ENCODE peak calls at places on chromosomes 13 and 19, in four cellular contexts. One of them, this sample, is unnamed.

GRCh38 chr19:33434886-33435705 is 61.6 kb downstream of the CEBPG start:
- DNase-seq in right atrium auricular region: no peak
- DNase-seq in kidney epithelial cell: no peak
- DNase-seq in fibroblast of lung: peak; percentile 40
- DNase-seq in this sample: no peak

GRCh38 chr19:23996549-23996948 is 81.9 kb downstream of the ZNF726 start:
- DNase-seq in fibroblast of lung: no peak
- DNase-seq in right atrium auricular region: no peak
- DNase-seq in kidney epithelial cell: no peak
- DNase-seq in this sample: no peak

GRCh38 chr19:50909240-50910070 is 1.7 kb downstream of the KLK4 start:
- DNase-seq in right atrium auricular region: no peak
- DNase-seq in kidney epithelial cell: no peak
- DNase-seq in fibroblast of lung: no peak
- DNase-seq in this sample: no peak

GRCh38 chr19:19460258-19460731 is 54.8 kb downstream of the GATAD2A start:
- DNase-seq in right atrium auricular region: no peak
- DNase-seq in fibroblast of lung: no peak
- DNase-seq in kidney epithelial cell: no peak
- DNase-seq in this sample: no peak

GRCh38 chr19:51415187-51415586 is 2.3 kb downstream of the SIGLEC10 start:
- DNase-seq in right atrium auricular region: no peak
- DNase-seq in kidney epithelial cell: no peak
- DNase-seq in fibroblast of lung: no peak
- DNase-seq in this sample: no peak

GRCh38 chr19:6970021-6970420 is 51.2 kb downstream of the MBD3L2B start:
- DNase-seq in kidney epithelial cell: no peak
- DNase-seq in fibroblast of lung: no peak
- DNase-seq in right atrium auricular region: no peak
- DNase-seq in this sample: no peak

GRCh38 chr13:40452038-40452666 is 214.3 kb downstream of the FOXO1 start:
- DNase-seq in fibroblast of lung: no peak
- DNase-seq in kidney epithelial cell: no peak
- DNase-seq in right atrium auricular region: no peak
- DNase-seq in this sample: no peak

GRCh38 chr13:94178625-94179244 is 300.7 kb downstream of the DCT start:
- DNase-seq in right atrium auricular region: no peak
- DNase-seq in fibroblast of lung: peak; percentile 18
- DNase-seq in kidney epithelial cell: no peak
- DNase-seq in this sample: no peak

GRCh38 chr13:40452741-40453665 is 213.4 kb downstream of the FOXO1 start:
- DNase-seq in right atrium auricular region: no peak
- DNase-seq in fibroblast of lung: peak; percentile 74
- DNase-seq in kidney epithelial cell: no peak
- DNase-seq in this sample: no peak

GRCh38 chr19:46599716-46600392 is 1.3 kb upstream of the CALM3 start:
- DNase-seq in kidney epithelial cell: no peak
- DNase-seq in fibroblast of lung: no peak
- DNase-seq in right atrium auricular region: peak; percentile 43
- DNase-seq in this sample: no peak

GRCh38 chr19:40269216-40269940 is 15.8 kb downstream of the AKT2 start:
- DNase-seq in right atrium auricular region: no peak
- DNase-seq in kidney epithelial cell: no peak
- DNase-seq in fibroblast of lung: no peak
- DNase-seq in this sample: no peak

GRCh38 chr19:29971648-29972047 is 29.6 kb downstream of the URI1 start:
- DNase-seq in kidney epithelial cell: no peak
- DNase-seq in fibroblast of lung: no peak
- DNase-seq in right atrium auricular region: no peak
- DNase-seq in this sample: no peak

GRCh38 chr19:13262450-13262849 is 112.2 kb downstream of the IER2 start:
- DNase-seq in right atrium auricular region: no peak
- DNase-seq in fibroblast of lung: peak; percentile 36
- DNase-seq in kidney epithelial cell: peak; percentile 10
- DNase-seq in this sample: no peak

GRCh38 chr19:49790866-49791265 is 22.2 kb downstream of the FUZ start:
- DNase-seq in right atrium auricular region: no peak
- DNase-seq in kidney epithelial cell: no peak
- DNase-seq in fibroblast of lung: no peak
- DNase-seq in this sample: no peak

GRCh38 chr13:50123862-50124535 is 108.8 kb downstream of the KCNRG start:
- DNase-seq in fibroblast of lung: peak; percentile 89
- DNase-seq in kidney epithelial cell: peak; percentile 79
- DNase-seq in right atrium auricular region: peak; percentile 94
- DNase-seq in this sample: no peak

GRCh38 chr13:113182046-113182445 is 23.6 kb downstream of the PROZ start:
- DNase-seq in fibroblast of lung: peak; percentile 64
- DNase-seq in right atrium auricular region: no peak
- DNase-seq in kidney epithelial cell: no peak
- DNase-seq in this sample: peak; percentile 79

GRCh38 chr19:33689138-33689746 is 67.5 kb downstream of the CHST8 start:
- DNase-seq in fibroblast of lung: no peak
- DNase-seq in kidney epithelial cell: no peak
- DNase-seq in right atrium auricular region: no peak
- DNase-seq in this sample: no peak

GRCh38 chr13:33411312-33411711 is 125.8 kb upstream of the STARD13 start:
- DNase-seq in kidney epithelial cell: no peak
- DNase-seq in right atrium auricular region: no peak
- DNase-seq in fibroblast of lung: no peak
- DNase-seq in this sample: no peak

GRCh38 chr19:15442142-15442920 is 7.4 kb downstream of the WIZ start:
- DNase-seq in right atrium auricular region: no peak
- DNase-seq in kidney epithelial cell: no peak
- DNase-seq in fibroblast of lung: no peak
- DNase-seq in this sample: no peak

GRCh38 chr13:46633416-46633815 is 80.4 kb downstream of the LRCH1 start:
- DNase-seq in fibroblast of lung: peak; percentile 91
- DNase-seq in right atrium auricular region: no peak
- DNase-seq in kidney epithelial cell: peak; percentile 76
- DNase-seq in this sample: no peak

GRCh38 chr19:48512504-48513288 is 1.1 kb upstream of the LMTK3 start:
- DNase-seq in fibroblast of lung: no peak
- DNase-seq in right atrium auricular region: no peak
- DNase-seq in kidney epithelial cell: no peak
- DNase-seq in this sample: no peak

GRCh38 chr13:77506874-77507273 is 28.6 kb upstream of the SCEL start:
- DNase-seq in fibroblast of lung: no peak
- DNase-seq in right atrium auricular region: no peak
- DNase-seq in kidney epithelial cell: no peak
- DNase-seq in this sample: no peak
- TF ChIP-seq CTCF in fibroblast of lung: peak; percentile 20
- TF ChIP-seq CTCF in right atrium auricular region: peak; percentile 49
- TF ChIP-seq CTCF in kidney epithelial cell: peak; percentile 26
- TF ChIP-seq CTCF in this sample: peak; percentile 39

GRCh38 chr13:98598043-98598442 is 21.1 kb upstream of the STK24 start:
- DNase-seq in kidney epithelial cell: no peak
- DNase-seq in right atrium auricular region: no peak
- DNase-seq in fibroblast of lung: no peak
- DNase-seq in this sample: no peak
- TF ChIP-seq CTCF in kidney epithelial cell: no peak
- TF ChIP-seq CTCF in right atrium auricular region: no peak
- TF ChIP-seq CTCF in fibroblast of lung: peak; percentile 22
- TF ChIP-seq CTCF in this sample: no peak

GRCh38 chr19:8501968-8502367 is 472 bp downstream of the PRAM1 start:
- DNase-seq in fibroblast of lung: no peak
- DNase-seq in kidney epithelial cell: no peak
- DNase-seq in right atrium auricular region: no peak
- DNase-seq in this sample: no peak

GRCh38 chr19:8500158-8500557 is 2.3 kb downstream of the PRAM1 start:
- DNase-seq in right atrium auricular region: no peak
- DNase-seq in fibroblast of lung: no peak
- DNase-seq in kidney epithelial cell: no peak
- DNase-seq in this sample: no peak

GRCh38 chr19:8503506-8503905 is 1.1 kb upstream of the PRAM1 start:
- DNase-seq in right atrium auricular region: no peak
- DNase-seq in kidney epithelial cell: no peak
- DNase-seq in fibroblast of lung: no peak
- DNase-seq in this sample: no peak

GRCh38 chr19:8499048-8499833 is 3.2 kb downstream of the PRAM1 start:
- DNase-seq in right atrium auricular region: no peak
- DNase-seq in fibroblast of lung: no peak
- DNase-seq in kidney epithelial cell: no peak
- DNase-seq in this sample: no peak

DNA sequence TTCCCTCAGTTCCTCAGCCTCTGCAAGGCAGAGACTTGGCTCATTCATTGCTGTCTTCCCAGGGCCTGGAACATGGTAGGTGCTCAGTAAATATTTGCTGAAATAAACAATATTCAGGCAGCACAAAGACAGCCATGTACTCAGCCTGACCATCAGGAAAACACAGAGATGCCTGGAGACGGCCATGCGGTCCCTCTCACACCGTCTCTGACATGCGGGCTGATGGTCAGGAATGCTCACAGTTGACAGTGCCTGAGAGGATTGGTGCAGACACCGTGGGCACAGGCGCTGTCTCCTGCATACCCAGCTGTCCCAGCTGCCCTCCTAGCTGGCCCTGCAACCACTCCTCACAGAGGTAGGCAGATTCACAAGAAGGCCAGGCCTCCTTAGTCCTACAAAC is 893 bp downstream of the PRAM1 start:
- DNase-seq in fibroblast of lung: no peak
- DNase-seq in kidney epithelial cell: no peak
- DNase-seq in right atrium auricular region: no peak
- DNase-seq in this sample: no peak
- TF ChIP-seq CTCF in fibroblast of lung: no peak
- TF ChIP-seq CTCF in kidney epithelial cell: no peak
- TF ChIP-seq CTCF in right atrium auricular region: no peak
- TF ChIP-seq CTCF in this sample: no peak

GRCh38 chr19:1035998-1036621 is 3.8 kb upstream of the ABCA7 start:
- DNase-seq in kidney epithelial cell: no peak
- DNase-seq in right atrium auricular region: no peak
- DNase-seq in fibroblast of lung: no peak
- DNase-seq in this sample: no peak
- TF ChIP-seq CTCF in kidney epithelial cell: no peak
- TF ChIP-seq CTCF in right atrium auricular region: no peak
- TF ChIP-seq CTCF in fibroblast of lung: no peak
- TF ChIP-seq CTCF in this sample: no peak

DNA sequence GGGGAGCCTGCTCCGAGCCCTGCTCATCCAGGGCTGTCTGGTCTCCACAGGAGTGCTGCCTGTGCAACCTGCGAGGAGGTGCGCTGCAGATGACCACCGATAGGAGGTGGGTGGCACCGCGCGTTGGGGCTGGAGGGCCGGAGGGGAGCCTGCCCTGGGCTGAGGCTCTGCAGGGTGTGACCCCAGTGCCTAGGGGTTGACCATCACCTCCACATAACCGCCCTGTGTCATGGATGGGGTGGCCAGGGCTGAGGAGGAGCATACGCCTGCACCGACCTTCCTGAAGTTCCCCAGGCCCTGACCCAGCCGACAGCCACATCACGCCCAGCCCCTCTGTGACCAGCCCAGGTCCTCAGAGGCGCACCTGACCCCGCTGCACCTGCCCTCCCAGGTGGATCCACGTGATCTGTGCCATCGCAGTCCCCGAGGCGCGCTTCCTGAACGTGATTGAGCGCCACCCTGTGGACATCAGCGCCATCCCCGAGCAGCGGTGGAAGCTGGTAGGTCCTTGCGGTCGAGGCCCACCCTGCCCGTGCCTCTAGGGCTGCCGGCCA is 168.7 kb downstream of the KDM4B start:
- DNase-seq in right atrium auricular region: no peak
- DNase-seq in kidney epithelial cell: no peak
- DNase-seq in fibroblast of lung: no peak
- DNase-seq in this sample: no peak
- TF ChIP-seq CTCF in right atrium auricular region: peak; percentile 37
- TF ChIP-seq CTCF in kidney epithelial cell: peak; percentile 16
- TF ChIP-seq CTCF in fibroblast of lung: peak; percentile 23
- TF ChIP-seq CTCF in this sample: peak; percentile 33

GRCh38 chr13:80105350-80105749 is 235.6 kb downstream of the SPRY2 start:
- DNase-seq in kidney epithelial cell: no peak
- DNase-seq in fibroblast of lung: no peak
- DNase-seq in right atrium auricular region: no peak
- DNase-seq in this sample: no peak

GRCh38 chr13:80096383-80096782 is 244.5 kb downstream of the SPRY2 start:
- DNase-seq in right atrium auricular region: no peak
- DNase-seq in kidney epithelial cell: no peak
- DNase-seq in fibroblast of lung: no peak
- DNase-seq in this sample: no peak

GRCh38 chr13:80101040-80101439 is 239.9 kb downstream of the SPRY2 start:
- DNase-seq in right atrium auricular region: no peak
- DNase-seq in fibroblast of lung: peak; percentile 20
- DNase-seq in kidney epithelial cell: no peak
- DNase-seq in this sample: no peak

GRCh38 chr13:80100636-80101035 is 240.3 kb downstream of the SPRY2 start:
- DNase-seq in fibroblast of lung: peak; percentile 55
- DNase-seq in kidney epithelial cell: no peak
- DNase-seq in right atrium auricular region: no peak
- DNase-seq in this sample: no peak
- TF ChIP-seq CTCF in fibroblast of lung: no peak
- TF ChIP-seq CTCF in kidney epithelial cell: no peak
- TF ChIP-seq CTCF in right atrium auricular region: no peak
- TF ChIP-seq CTCF in this sample: no peak

DNA sequence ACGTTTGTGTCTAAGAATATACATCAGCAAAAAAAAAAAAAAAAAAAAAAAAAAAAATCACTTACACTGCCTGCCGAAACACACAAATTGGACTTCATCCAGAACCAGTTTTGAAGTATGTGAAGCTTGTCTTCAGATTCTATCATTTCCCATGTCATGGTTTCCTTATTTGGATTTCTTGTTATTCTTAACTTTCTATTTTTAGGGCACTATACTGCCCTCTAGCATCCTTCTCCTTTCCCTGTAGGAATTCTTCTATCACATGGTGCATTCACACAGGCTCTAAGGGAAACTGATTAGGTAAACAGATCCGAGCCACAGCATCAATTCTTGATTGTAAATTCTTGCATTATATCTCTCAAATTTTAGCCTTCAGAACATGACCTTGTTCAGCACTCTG is 1507.5 kb downstream of the OLFM4 start:
- DNase-seq in fibroblast of lung: no peak
- DNase-seq in right atrium auricular region: no peak
- DNase-seq in kidney epithelial cell: no peak
- DNase-seq in this sample: no peak
- TF ChIP-seq CTCF in fibroblast of lung: no peak
- TF ChIP-seq CTCF in right atrium auricular region: peak; percentile 35
- TF ChIP-seq CTCF in kidney epithelial cell: peak; percentile 28
- TF ChIP-seq CTCF in this sample: peak; percentile 23

This sample was measured in osteocyte.